ENCODE peak calls at places on chromosome 1, in four cellular contexts. U is HepG2, T is A549, Q is IMR-90. R is an unnamed sample.

GRCh38 chr1:181350146-181350545 is 133.2 kb upstream of the CACNA1E start:
- DNase-seq in U (no peak), T (no peak), Q (no peak), R (no peak)

GRCh38 chr1:118147542-118147941 is 37.5 kb downstream of the SPAG17 start:
- DNase-seq in Q (peak; percentile 85), T (no peak), U (no peak), R (no peak)

GRCh38 chr1:38138498-38139233 is 92.1 kb upstream of the POU3F1 start:
- DNase-seq in Q (peak; percentile 97), T (peak; percentile 73), U (peak; percentile 35), R (no peak)

GRCh38 chr1:171185064-171185463 is at the start of gene FMO2:
- DNase-seq in Q (no peak), U (no peak), T (no peak), R (no peak)

GRCh38 chr1:234231061-234231892 is 142.0 kb upstream of the COA6 start:
- DNase-seq in Q (no peak), T (no peak), U (no peak), R (peak; percentile 33)

GRCh38 chr1:232766224-232766890 is 38.9 kb upstream of the MAP10 start:
- DNase-seq in T (peak; percentile 16), Q (no peak), U (no peak), R (no peak)

GRCh38 chr1:93033785-93034184 is 45.3 kb upstream of the MTF2 start:
- DNase-seq in U (no peak), Q (peak; percentile 9), T (no peak), R (no peak)

GRCh38 chr1:225343618-225344017 is 84.2 kb downstream of the LBR start:
- DNase-seq in U (peak; percentile 28), T (peak; percentile 33), Q (peak; percentile 1), R (no peak)

GRCh38 chr1:38418195-38419030 is 371.8 kb upstream of the POU3F1 start:
- DNase-seq in Q (no peak), U (no peak), T (no peak), R (no peak)

GRCh38 chr1:211345719-211346118 is 19.1 kb downstream of the TRAF5 start:
- DNase-seq in T (no peak), Q (peak; percentile 53), U (no peak), R (no peak)

GRCh38 chr1:178155478-178156255 is 61.8 kb downstream of the RASAL2 start:
- DNase-seq in T (no peak), U (peak; percentile 20), Q (no peak), R (no peak)
- TF ChIP-seq BHLHE40 in T (no peak), U (no peak), Q (no peak), R (no peak)

GRCh38 chr1:27601771-27602509 is 2.0 kb downstream of the AHDC1 start:
- DNase-seq in Q (no peak), U (no peak), T (no peak), R (no peak)
- TF ChIP-seq BHLHE40 in Q (no peak), U (no peak), T (no peak), R (no peak)

GRCh38 chr1:73097917-73098316 is 815.6 kb upstream of the NEGR1 start:
- DNase-seq in Q (no peak), U (no peak), T (no peak), R (no peak)

GRCh38 chr1:73105755-73106154 is 823.4 kb upstream of the NEGR1 start:
- DNase-seq in U (no peak), Q (no peak), T (no peak), R (no peak)

GRCh38 chr1:73104749-73105148 is 822.4 kb upstream of the NEGR1 start:
- DNase-seq in T (no peak), U (no peak), Q (no peak), R (no peak)

DNA sequence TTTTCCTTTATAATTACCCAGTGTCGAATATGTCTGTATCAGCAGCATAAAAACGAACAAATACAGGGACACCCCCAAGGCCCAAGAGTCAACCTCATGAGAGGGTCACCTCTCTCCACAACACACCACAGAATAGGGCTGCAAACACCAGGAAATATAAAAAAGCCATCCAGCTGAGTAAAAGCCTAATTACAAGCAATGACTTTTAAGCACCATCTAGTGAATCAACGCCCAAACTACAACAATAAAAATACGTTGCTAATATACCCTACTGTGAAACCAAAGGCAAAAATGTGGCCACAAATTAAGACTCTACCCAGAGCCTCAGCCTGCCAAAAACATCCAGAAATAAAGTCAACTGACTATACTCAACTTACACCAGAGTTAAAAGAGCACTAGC is 817.9 kb upstream of the NEGR1 start:
- DNase-seq in U (no peak), T (no peak), Q (no peak), R (no peak)
- TF ChIP-seq BHLHE40 in U (no peak), T (no peak), Q (no peak), R (no peak)

GRCh38 chr1:61539720-61540462 is 185.1 kb downstream of the TM2D1 start:
- DNase-seq in U (no peak), Q (no peak), T (no peak), R (no peak)
- TF ChIP-seq BHLHE40 in U (no peak), Q (no peak), T (no peak), R (no peak)

GRCh38 chr1:177328251-177328650 is 157.5 kb downstream of the BRINP2 start:
- DNase-seq in T (no peak), Q (no peak), U (no peak), R (no peak)
- TF ChIP-seq BHLHE40 in T (no peak), Q (no peak), U (no peak), R (no peak)

GRCh38 chr1:221881805-221882581 is 140.1 kb upstream of the DUSP10 start:
- DNase-seq in Q (no peak), U (no peak), T (no peak), R (no peak)
- TF ChIP-seq BHLHE40 in Q (no peak), U (no peak), T (no peak), R (no peak)

DNA sequence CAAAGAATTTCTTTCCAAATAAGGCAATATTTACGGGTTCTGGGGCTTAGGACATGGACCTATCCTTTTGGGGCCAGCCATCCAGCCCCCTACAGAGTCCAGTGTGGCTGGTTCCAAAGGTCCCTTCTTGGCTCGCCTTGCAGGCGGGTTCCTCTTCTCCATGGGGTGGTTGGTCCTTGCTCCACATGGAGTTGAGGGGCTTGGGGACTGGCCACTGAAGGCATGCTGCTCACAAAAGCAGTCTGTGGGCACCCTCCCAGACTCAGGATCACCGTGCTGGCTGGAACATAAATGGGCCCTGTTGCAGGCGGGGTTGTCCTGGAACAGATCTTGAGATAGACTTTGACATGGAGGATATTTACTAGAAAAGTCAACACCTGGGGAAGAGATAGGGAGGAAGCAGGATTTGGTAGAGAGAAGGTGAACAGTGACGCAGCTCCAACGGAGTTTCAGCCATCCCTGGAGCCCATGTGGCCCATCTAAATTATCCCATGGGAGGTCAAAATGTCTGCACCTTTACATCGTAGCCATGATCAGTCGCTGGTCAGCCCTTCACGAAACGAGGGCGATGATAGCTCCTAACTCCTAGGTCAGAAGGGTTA is 39.1 kb upstream of the LRP8 start:
- DNase-seq in T (no peak), U (no peak), Q (no peak), R (no peak)
- TF ChIP-seq BHLHE40 in T (no peak), U (no peak), Q (no peak), R (no peak)